ENCODE peak calls at places on chromosomes 16 and 17, in seven cellular contexts. One of them, this sample, is unnamed.

GRCh38 chr17:71287246-71287828 is 833.5 kb upstream of the SOX9 start:
- DNase-seq in A549: no peak
- DNase-seq in HAP-1: no peak
- DNase-seq in AML-193: no peak
- DNase-seq in sciatic nerve: no peak
- DNase-seq in stimulated activated CD4-positive, alpha-beta T cell treated with anti-CD3 and anti-CD28 coated beads, TNF-alpha, amount 100 ng/mL, for 4 hours: no peak
- DNase-seq in Right ventricle myocardium superior: no peak
- DNase-seq in this sample: no peak

GRCh38 chr17:16465861-16466338 is 26.1 kb downstream of the LRRC75A start:
- DNase-seq in A549: no peak
- DNase-seq in HAP-1: no peak
- DNase-seq in AML-193: no peak
- DNase-seq in sciatic nerve: no peak
- DNase-seq in stimulated activated CD4-positive, alpha-beta T cell treated with anti-CD3 and anti-CD28 coated beads, TNF-alpha, amount 100 ng/mL, for 4 hours: no peak
- DNase-seq in Right ventricle myocardium superior: peak
- DNase-seq in this sample: no peak

GRCh38 chr17:60149691-60150582 is at the start of gene CA4:
- DNase-seq in A549: peak
- DNase-seq in HAP-1: peak
- DNase-seq in AML-193: no peak
- DNase-seq in sciatic nerve: no peak
- DNase-seq in stimulated activated CD4-positive, alpha-beta T cell treated with anti-CD3 and anti-CD28 coated beads, TNF-alpha, amount 100 ng/mL, for 4 hours: no peak
- DNase-seq in Right ventricle myocardium superior: peak
- DNase-seq in this sample: no peak

GRCh38 chr17:10668771-10669170 is 11.7 kb upstream of the MYH3 start:
- DNase-seq in A549: no peak
- DNase-seq in HAP-1: no peak
- DNase-seq in AML-193: no peak
- DNase-seq in sciatic nerve: no peak
- DNase-seq in stimulated activated CD4-positive, alpha-beta T cell treated with anti-CD3 and anti-CD28 coated beads, TNF-alpha, amount 100 ng/mL, for 4 hours: no peak
- DNase-seq in Right ventricle myocardium superior: no peak
- DNase-seq in this sample: no peak

GRCh38 chr16:73054131-73054496 is 6.2 kb upstream of the ZFHX3 start:
- DNase-seq in A549: no peak
- DNase-seq in HAP-1: no peak
- DNase-seq in AML-193: no peak
- DNase-seq in sciatic nerve: no peak
- DNase-seq in stimulated activated CD4-positive, alpha-beta T cell treated with anti-CD3 and anti-CD28 coated beads, TNF-alpha, amount 100 ng/mL, for 4 hours: no peak
- DNase-seq in Right ventricle myocardium superior: no peak
- DNase-seq in this sample: no peak

GRCh38 chr16:10926867-10927266 is 15.4 kb downstream of the DEXI start:
- DNase-seq in A549: no peak
- DNase-seq in HAP-1: no peak
- DNase-seq in AML-193: no peak
- DNase-seq in sciatic nerve: no peak
- DNase-seq in stimulated activated CD4-positive, alpha-beta T cell treated with anti-CD3 and anti-CD28 coated beads, TNF-alpha, amount 100 ng/mL, for 4 hours: no peak
- DNase-seq in Right ventricle myocardium superior: no peak
- DNase-seq in this sample: no peak

GRCh38 chr17:13222931-13223330 is 205.1 kb upstream of the ELAC2 start:
- DNase-seq in A549: no peak
- DNase-seq in HAP-1: no peak
- DNase-seq in AML-193: no peak
- DNase-seq in sciatic nerve: no peak
- DNase-seq in stimulated activated CD4-positive, alpha-beta T cell treated with anti-CD3 and anti-CD28 coated beads, TNF-alpha, amount 100 ng/mL, for 4 hours: no peak
- DNase-seq in Right ventricle myocardium superior: no peak
- DNase-seq in this sample: no peak

GRCh38 chr17:16474012-16474725 is 17.8 kb downstream of the LRRC75A start:
- DNase-seq in A549: no peak
- DNase-seq in HAP-1: no peak
- DNase-seq in AML-193: no peak
- DNase-seq in sciatic nerve: no peak
- DNase-seq in stimulated activated CD4-positive, alpha-beta T cell treated with anti-CD3 and anti-CD28 coated beads, TNF-alpha, amount 100 ng/mL, for 4 hours: no peak
- DNase-seq in Right ventricle myocardium superior: no peak
- DNase-seq in this sample: no peak

GRCh38 chr16:12507366-12507765 is 296.3 kb downstream of the CPPED1 start:
- DNase-seq in A549: no peak
- DNase-seq in HAP-1: no peak
- DNase-seq in AML-193: no peak
- DNase-seq in sciatic nerve: no peak
- DNase-seq in stimulated activated CD4-positive, alpha-beta T cell treated with anti-CD3 and anti-CD28 coated beads, TNF-alpha, amount 100 ng/mL, for 4 hours: no peak
- DNase-seq in Right ventricle myocardium superior: no peak
- DNase-seq in this sample: no peak

GRCh38 chr17:19646788-19647696 is 1.5 kb upstream of the ALDH3A2 start:
- DNase-seq in A549: no peak
- DNase-seq in HAP-1: no peak
- DNase-seq in AML-193: no peak
- DNase-seq in sciatic nerve: no peak
- DNase-seq in stimulated activated CD4-positive, alpha-beta T cell treated with anti-CD3 and anti-CD28 coated beads, TNF-alpha, amount 100 ng/mL, for 4 hours: no peak
- DNase-seq in Right ventricle myocardium superior: no peak
- DNase-seq in this sample: no peak

GRCh38 chr17:45940826-45941225 is 46.5 kb downstream of the MAPT start:
- DNase-seq in A549: no peak
- DNase-seq in HAP-1: no peak
- DNase-seq in AML-193: no peak
- DNase-seq in sciatic nerve: no peak
- DNase-seq in stimulated activated CD4-positive, alpha-beta T cell treated with anti-CD3 and anti-CD28 coated beads, TNF-alpha, amount 100 ng/mL, for 4 hours: no peak
- DNase-seq in Right ventricle myocardium superior: peak
- DNase-seq in this sample: no peak

GRCh38 chr17:83067718-83068261 is 11.6 kb upstream of the METRNL start:
- DNase-seq in A549: peak
- DNase-seq in HAP-1: no peak
- DNase-seq in AML-193: no peak
- DNase-seq in sciatic nerve: peak
- DNase-seq in stimulated activated CD4-positive, alpha-beta T cell treated with anti-CD3 and anti-CD28 coated beads, TNF-alpha, amount 100 ng/mL, for 4 hours: no peak
- DNase-seq in Right ventricle myocardium superior: peak
- DNase-seq in this sample: no peak

GRCh38 chr16:81623365-81624102 is 155.6 kb upstream of the PLCG2 start:
- DNase-seq in A549: peak
- DNase-seq in HAP-1: peak
- DNase-seq in AML-193: peak
- DNase-seq in sciatic nerve: no peak
- DNase-seq in stimulated activated CD4-positive, alpha-beta T cell treated with anti-CD3 and anti-CD28 coated beads, TNF-alpha, amount 100 ng/mL, for 4 hours: no peak
- DNase-seq in Right ventricle myocardium superior: no peak
- DNase-seq in this sample: no peak

GRCh38 chr16:72013888-72014538 is 5.5 kb downstream of the DHODH start:
- DNase-seq in A549: no peak
- DNase-seq in HAP-1: no peak
- DNase-seq in AML-193: no peak
- DNase-seq in sciatic nerve: no peak
- DNase-seq in stimulated activated CD4-positive, alpha-beta T cell treated with anti-CD3 and anti-CD28 coated beads, TNF-alpha, amount 100 ng/mL, for 4 hours: no peak
- DNase-seq in Right ventricle myocardium superior: peak
- DNase-seq in this sample: no peak

GRCh38 chr17:74276561-74277009 is 2.6 kb downstream of the DNAI2 start:
- DNase-seq in A549: no peak
- DNase-seq in HAP-1: no peak
- DNase-seq in AML-193: no peak
- DNase-seq in sciatic nerve: no peak
- DNase-seq in stimulated activated CD4-positive, alpha-beta T cell treated with anti-CD3 and anti-CD28 coated beads, TNF-alpha, amount 100 ng/mL, for 4 hours: no peak
- DNase-seq in Right ventricle myocardium superior: peak
- DNase-seq in this sample: no peak

GRCh38 chr16:27515874-27516353 is 33.8 kb downstream of the GTF3C1 start:
- DNase-seq in A549: peak
- DNase-seq in HAP-1: peak
- DNase-seq in AML-193: peak
- DNase-seq in sciatic nerve: no peak
- DNase-seq in stimulated activated CD4-positive, alpha-beta T cell treated with anti-CD3 and anti-CD28 coated beads, TNF-alpha, amount 100 ng/mL, for 4 hours: no peak
- DNase-seq in Right ventricle myocardium superior: peak
- DNase-seq in this sample: no peak

GRCh38 chr16:67260426-67261063 is 11.8 kb downstream of the SLC9A5 start:
- DNase-seq in A549: no peak
- DNase-seq in HAP-1: no peak
- DNase-seq in AML-193: peak
- DNase-seq in sciatic nerve: no peak
- DNase-seq in stimulated activated CD4-positive, alpha-beta T cell treated with anti-CD3 and anti-CD28 coated beads, TNF-alpha, amount 100 ng/mL, for 4 hours: no peak
- DNase-seq in Right ventricle myocardium superior: no peak
- DNase-seq in this sample: no peak